ENCODE peak calls at places on chromosomes 2 and 18, in four cellular contexts. One of them, this sample, is unnamed.

GRCh38 chr18:51506811-51507210 is 309.3 kb upstream of the MEX3C start:
- DNase-seq in K562: no peak
- DNase-seq in GM12878: no peak
- DNase-seq in HepG2: no peak
- DNase-seq in this sample: no peak

GRCh38 chr2:191318729-191319078 is 73.5 kb downstream of the MYO1B start:
- DNase-seq in K562: no peak
- DNase-seq in GM12878: no peak
- DNase-seq in HepG2: peak; percentile 96
- DNase-seq in this sample: peak; percentile 47

GRCh38 chr18:25062720-25063119 is 289.2 kb downstream of the ZNF521 start:
- DNase-seq in K562: no peak
- DNase-seq in GM12878: no peak
- DNase-seq in HepG2: no peak
- DNase-seq in this sample: no peak

GRCh38 chr2:69689969-69690368 is 46.4 kb upstream of the AAK1 start:
- DNase-seq in K562: no peak
- DNase-seq in GM12878: no peak
- DNase-seq in HepG2: no peak
- DNase-seq in this sample: no peak

GRCh38 chr2:97996679-97997078 is 931 bp upstream of the TMEM131 start:
- DNase-seq in K562: no peak
- DNase-seq in GM12878: no peak
- DNase-seq in HepG2: no peak
- DNase-seq in this sample: no peak

GRCh38 chr2:176078440-176079284 is 5.1 kb downstream of the EVX2 start:
- DNase-seq in K562: no peak
- DNase-seq in GM12878: no peak
- DNase-seq in HepG2: no peak
- DNase-seq in this sample: no peak

GRCh38 chr2:128448331-128449225 is 129.9 kb upstream of the HS6ST1 start:
- DNase-seq in K562: no peak
- DNase-seq in GM12878: no peak
- DNase-seq in HepG2: no peak
- DNase-seq in this sample: no peak

GRCh38 chr18:49476664-49477411 is 10.2 kb downstream of the C18orf32 start:
- DNase-seq in K562: no peak
- DNase-seq in GM12878: no peak
- DNase-seq in HepG2: no peak
- DNase-seq in this sample: no peak

GRCh38 chr2:37262510-37262909 is 31.1 kb downstream of the NDUFAF7 start:
- DNase-seq in K562: no peak
- DNase-seq in GM12878: no peak
- DNase-seq in HepG2: no peak
- DNase-seq in this sample: no peak

GRCh38 chr2:104033399-104033798 is 820.5 kb upstream of the POU3F3 start:
- DNase-seq in K562: no peak
- DNase-seq in GM12878: no peak
- DNase-seq in HepG2: no peak
- DNase-seq in this sample: no peak

GRCh38 chr2:200756618-200757321 is 54.9 kb upstream of the BZW1 start:
- DNase-seq in K562: no peak
- DNase-seq in GM12878: no peak
- DNase-seq in HepG2: peak; percentile 95
- DNase-seq in this sample: no peak
- TF ChIP-seq BHLHE40 in K562: no peak
- TF ChIP-seq BHLHE40 in GM12878: no peak
- TF ChIP-seq BHLHE40 in HepG2: no peak
- TF ChIP-seq BHLHE40 in this sample: no peak

DNA sequence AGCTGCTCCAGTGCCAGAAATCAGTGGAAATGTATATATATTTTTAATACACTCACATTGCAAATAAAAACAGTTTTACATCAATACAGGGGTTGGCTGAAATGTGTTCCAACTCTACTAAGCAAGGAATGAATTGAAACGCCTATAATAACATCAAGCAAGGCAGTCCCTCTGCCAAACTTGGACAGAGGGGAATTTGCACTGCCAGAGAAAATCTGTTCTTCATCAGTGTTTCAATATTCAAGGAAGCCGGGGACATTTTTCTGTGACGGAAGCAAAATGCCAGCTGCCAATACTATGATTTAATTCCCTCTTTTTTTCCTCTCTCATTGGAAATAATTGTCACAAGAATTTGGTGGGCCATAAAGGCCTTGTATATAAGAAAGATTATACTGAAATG is 335.2 kb downstream of the TNS1 start:
- DNase-seq in K562: no peak
- DNase-seq in GM12878: no peak
- DNase-seq in HepG2: no peak
- DNase-seq in this sample: no peak
- TF ChIP-seq TARDBP in K562: no peak
- TF ChIP-seq TARDBP in GM12878: no peak
- TF ChIP-seq TARDBP in HepG2: no peak
- TF ChIP-seq TARDBP in this sample: no peak

DNA sequence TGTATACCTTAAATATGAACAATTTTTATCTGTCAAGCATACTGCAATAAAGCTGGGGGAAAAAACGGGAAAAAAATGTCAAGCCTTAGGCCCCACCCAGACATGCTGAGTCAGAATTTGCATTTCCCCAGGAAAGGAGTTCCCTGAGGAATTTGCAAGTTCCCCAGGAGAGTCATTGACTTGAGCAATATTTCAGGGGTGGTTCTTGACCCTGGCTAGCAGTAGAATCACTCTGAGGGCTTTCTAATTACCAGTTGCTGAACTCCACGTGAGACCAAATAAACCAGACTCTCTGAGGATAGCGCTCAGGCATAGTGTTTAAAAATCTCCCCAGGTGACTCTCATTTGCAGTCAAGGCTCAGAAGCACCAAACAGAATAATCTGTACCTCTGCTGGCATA is 48.7 kb downstream of the C1QL2 start:
- DNase-seq in K562: no peak
- DNase-seq in GM12878: no peak
- DNase-seq in HepG2: no peak
- DNase-seq in this sample: no peak
- TF ChIP-seq BHLHE40 in K562: no peak
- TF ChIP-seq BHLHE40 in GM12878: no peak
- TF ChIP-seq BHLHE40 in HepG2: no peak
- TF ChIP-seq BHLHE40 in this sample: no peak

GRCh38 chr18:42619771-42620170 is 495.7 kb downstream of the RIT2 start:
- DNase-seq in K562: no peak
- DNase-seq in GM12878: no peak
- DNase-seq in HepG2: no peak
- DNase-seq in this sample: no peak

GRCh38 chr18:42617086-42617725 is 498.3 kb downstream of the RIT2 start:
- DNase-seq in K562: no peak
- DNase-seq in GM12878: no peak
- DNase-seq in HepG2: no peak
- DNase-seq in this sample: no peak

GRCh38 chr18:42614619-42615293 is 500.7 kb downstream of the RIT2 start:
- DNase-seq in K562: no peak
- DNase-seq in GM12878: no peak
- DNase-seq in HepG2: no peak
- DNase-seq in this sample: no peak

DNA sequence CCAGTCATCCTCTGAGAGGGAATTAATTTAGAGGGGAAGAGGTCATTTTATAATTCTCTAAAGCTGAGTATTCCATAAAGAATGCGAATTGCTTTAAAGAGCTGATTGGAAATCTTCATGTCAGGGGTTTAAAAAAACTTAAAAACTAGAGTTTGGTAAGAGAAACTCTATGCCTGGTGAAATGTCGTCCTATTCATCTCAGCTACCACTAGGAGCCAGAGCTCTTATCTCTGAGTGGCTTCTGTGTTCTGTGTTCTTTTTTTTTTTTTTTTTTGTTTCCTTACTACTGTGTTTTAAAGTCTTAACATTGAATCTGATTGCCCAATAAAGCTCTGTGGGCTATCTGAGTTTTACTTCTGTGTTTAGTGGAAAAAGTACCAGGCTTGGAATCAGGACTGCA is 494.9 kb downstream of the RIT2 start:
- DNase-seq in K562: no peak
- DNase-seq in GM12878: no peak
- DNase-seq in HepG2: no peak
- DNase-seq in this sample: no peak
- TF ChIP-seq TARDBP in K562: no peak
- TF ChIP-seq TARDBP in GM12878: no peak
- TF ChIP-seq TARDBP in HepG2: no peak
- TF ChIP-seq TARDBP in this sample: no peak

GRCh38 chr2:64649013-64649484 is 4.7 kb downstream of the SERTAD2 start:
- DNase-seq in K562: peak; percentile 70
- DNase-seq in GM12878: no peak
- DNase-seq in HepG2: peak; percentile 65
- DNase-seq in this sample: no peak

GRCh38 chr2:64644240-64645013 is 9.3 kb downstream of the SERTAD2 start:
- DNase-seq in K562: peak; percentile 78
- DNase-seq in GM12878: no peak
- DNase-seq in HepG2: peak; percentile 62
- DNase-seq in this sample: peak; percentile 49

GRCh38 chr2:64645014-64645418 is 8.7 kb downstream of the SERTAD2 start:
- DNase-seq in K562: peak; percentile 66
- DNase-seq in GM12878: no peak
- DNase-seq in HepG2: peak; percentile 78
- DNase-seq in this sample: peak; percentile 72

GRCh38 chr2:64643838-64644219 is 9.9 kb downstream of the SERTAD2 start:
- DNase-seq in K562: no peak
- DNase-seq in GM12878: no peak
- DNase-seq in HepG2: no peak
- DNase-seq in this sample: no peak

GRCh38 chr2:64646007-64646880 is 7.5 kb downstream of the SERTAD2 start:
- DNase-seq in K562: no peak
- DNase-seq in GM12878: peak; percentile 69
- DNase-seq in HepG2: peak; percentile 63
- DNase-seq in this sample: peak; percentile 59
- TF ChIP-seq BHLHE40 in K562: no peak
- TF ChIP-seq BHLHE40 in GM12878: no peak
- TF ChIP-seq BHLHE40 in HepG2: no peak
- TF ChIP-seq BHLHE40 in this sample: no peak

DNA sequence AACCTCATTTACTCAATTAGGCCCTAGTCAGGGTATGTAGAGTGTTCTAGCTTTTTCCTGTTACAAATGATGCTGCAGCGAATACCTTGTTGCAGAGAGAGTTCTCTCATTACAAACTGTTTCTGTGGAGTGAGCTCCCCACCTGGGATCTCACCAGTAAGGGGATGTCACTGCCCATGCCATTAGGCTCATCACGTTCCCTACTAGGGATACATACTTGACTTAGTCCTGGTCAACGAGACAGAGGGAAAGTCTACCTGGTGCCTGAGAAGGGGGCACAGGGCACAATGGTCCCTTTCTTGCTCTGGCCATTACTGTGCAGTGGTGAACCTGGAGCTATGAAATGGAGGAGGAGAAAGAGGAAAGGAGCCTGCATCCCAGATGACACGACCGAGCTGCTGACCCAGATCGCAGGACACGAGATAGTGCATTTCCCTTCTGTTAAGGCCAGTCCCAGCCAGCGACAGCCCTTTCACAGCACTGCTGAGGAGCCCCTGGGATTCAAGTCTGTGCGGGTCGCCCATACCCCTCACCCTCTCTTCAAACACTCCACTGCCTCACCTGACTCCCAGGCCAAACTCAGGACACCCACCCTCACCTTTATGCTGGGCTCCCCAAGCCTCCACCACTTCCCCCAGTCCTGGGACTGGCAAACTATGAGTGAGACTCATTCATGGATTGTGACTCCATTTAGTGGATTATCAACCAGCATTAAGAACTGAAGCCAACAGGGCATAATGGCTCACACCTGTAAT is 16.0 kb downstream of the MALL start:
- DNase-seq in K562: no peak
- DNase-seq in GM12878: no peak
- DNase-seq in HepG2: no peak
- DNase-seq in this sample: no peak
- TF ChIP-seq TARDBP in K562: no peak
- TF ChIP-seq TARDBP in GM12878: no peak
- TF ChIP-seq TARDBP in HepG2: no peak
- TF ChIP-seq TARDBP in this sample: no peak

DNA sequence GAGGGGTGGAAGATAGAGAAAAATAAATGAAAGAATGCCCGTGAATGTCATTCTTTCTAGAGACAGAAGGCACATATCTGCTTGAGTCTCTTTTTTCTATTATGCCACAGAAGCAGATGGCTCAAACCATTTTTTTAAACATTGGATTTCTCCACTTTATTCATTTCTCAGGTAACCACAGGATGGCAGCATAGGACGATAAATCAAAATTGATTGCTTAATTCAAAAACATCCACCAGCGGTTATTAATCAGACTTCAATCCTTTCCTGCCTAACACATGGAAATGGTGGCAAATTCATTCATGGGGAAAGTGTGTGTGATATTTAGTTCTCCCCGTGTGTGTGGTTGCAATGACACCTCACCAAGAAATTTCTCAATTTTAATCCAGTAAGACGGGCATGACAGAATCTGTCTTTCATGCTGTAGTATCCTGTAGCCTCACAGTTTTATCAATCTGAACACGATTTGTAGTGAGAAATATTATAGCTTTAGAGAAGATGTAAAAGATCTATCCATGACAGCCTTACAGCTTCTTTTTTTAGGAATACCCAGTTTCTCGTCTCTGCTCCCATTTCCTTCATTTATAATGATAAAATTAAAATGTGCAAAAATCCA is 72.2 kb downstream of the DSC3 start:
- DNase-seq in K562: no peak
- DNase-seq in GM12878: no peak
- DNase-seq in HepG2: peak; percentile 31
- DNase-seq in this sample: peak; percentile 48
- TF ChIP-seq BHLHE40 in K562: no peak
- TF ChIP-seq BHLHE40 in GM12878: no peak
- TF ChIP-seq BHLHE40 in HepG2: no peak
- TF ChIP-seq BHLHE40 in this sample: no peak

GRCh38 chr2:236711440-236711839 is 141.8 kb downstream of the ACKR3 start:
- DNase-seq in K562: no peak
- DNase-seq in GM12878: no peak
- DNase-seq in HepG2: no peak
- DNase-seq in this sample: no peak
- TF ChIP-seq TARDBP in K562: no peak
- TF ChIP-seq TARDBP in GM12878: no peak
- TF ChIP-seq TARDBP in HepG2: no peak
- TF ChIP-seq TARDBP in this sample: no peak

DNA sequence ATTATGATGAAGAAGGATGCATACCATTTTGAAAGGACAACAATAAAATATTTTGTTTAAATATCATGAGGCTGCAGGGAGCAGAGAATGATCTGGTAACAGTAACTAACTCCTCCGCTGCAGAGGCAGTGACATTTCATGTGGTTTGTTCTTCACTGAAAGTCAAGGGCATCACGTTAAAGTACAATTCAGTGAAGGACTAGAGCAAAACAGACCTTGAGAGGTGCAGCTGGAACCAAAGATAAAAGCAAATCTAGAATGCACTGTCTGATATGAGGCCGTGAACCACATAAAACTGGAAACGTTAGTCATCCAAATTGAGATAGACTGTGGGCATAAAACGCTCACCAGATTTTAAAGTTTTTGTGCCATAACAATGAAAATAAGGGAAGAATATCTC is 522.9 kb upstream of the TNP1 start:
- DNase-seq in K562: no peak
- DNase-seq in GM12878: no peak
- DNase-seq in HepG2: no peak
- DNase-seq in this sample: no peak
- TF ChIP-seq BHLHE40 in K562: no peak
- TF ChIP-seq BHLHE40 in GM12878: no peak
- TF ChIP-seq BHLHE40 in HepG2: no peak
- TF ChIP-seq BHLHE40 in this sample: no peak